ENCODE peak calls at places on chromosomes 13 and 19, in four cellular contexts. O is heart left ventricle, T is renal cortical epithelial cell, L is SW 1271. I is an unnamed sample.

GRCh38 chr19:13031917-13032623 is 36.8 kb downstream of the NFIX start:
- DNase-seq in O (peak), T (no peak), L (no peak), I (peak)

GRCh38 chr19:4284176-4284958 is 5.3 kb downstream of the SHD start:
- DNase-seq in O (no peak), T (no peak), L (peak), I (peak)

GRCh38 chr19:13887529-13887928 is 10.6 kb downstream of the NANOS3 start:
- DNase-seq in O (no peak), T (peak), L (no peak), I (no peak)

GRCh38 chr19:7916137-7916907 is 1.7 kb downstream of the TGFBR3L start:
- DNase-seq in O (no peak), T (no peak), L (peak), I (no peak)

GRCh38 chr13:99656092-99656745 is 154.9 kb downstream of the TM9SF2 start:
- DNase-seq in O (peak), T (peak), L (peak), I (no peak)

GRCh38 chr19:2034729-2035589 is 16.1 kb downstream of the MKNK2 start:
- DNase-seq in O (peak), T (no peak), L (peak), I (no peak)

GRCh38 chr13:109769275-109769674 is 17.1 kb downstream of the IRS2 start:
- DNase-seq in O (no peak), T (no peak), L (no peak), I (no peak)

GRCh38 chr19:47324502-47324901 is 7.5 kb upstream of the C5AR2 start:
- DNase-seq in O (peak), T (no peak), L (no peak), I (no peak)

GRCh38 chr13:75264611-75265010 is 217.4 kb downstream of the TBC1D4 start:
- DNase-seq in O (no peak), T (no peak), L (no peak), I (no peak)